ENCODE peak calls at places on chromosomes 4 and X, in seven cellular contexts. One of them, this sample, is unnamed.

GRCh38 chrX:102711872-102712215 is 404 bp upstream of the GPRASP2 start:
- DNase-seq in mucosa of gallbladder: no peak
- DNase-seq in naive thymus-derived CD4-positive, alpha-beta T cell: no peak
- DNase-seq in occipital lobe: no peak
- DNase-seq in astrocyte of the spinal cord: no peak
- DNase-seq in NAMALWA: no peak
- DNase-seq in COLO829: no peak
- DNase-seq in this sample: no peak

GRCh38 chr4:30600246-30600645 is 119.9 kb upstream of the PCDH7 start:
- DNase-seq in occipital lobe: no peak
- DNase-seq in NAMALWA: no peak
- DNase-seq in naive thymus-derived CD4-positive, alpha-beta T cell: no peak
- DNase-seq in COLO829: peak; percentile 63
- DNase-seq in mucosa of gallbladder: no peak
- DNase-seq in astrocyte of the spinal cord: peak; percentile 61
- DNase-seq in this sample: no peak

GRCh38 chrX:17736478-17736855 is 826 bp upstream of the SCML1 start:
- DNase-seq in astrocyte of the spinal cord: no peak
- DNase-seq in occipital lobe: no peak
- DNase-seq in mucosa of gallbladder: no peak
- DNase-seq in naive thymus-derived CD4-positive, alpha-beta T cell: no peak
- DNase-seq in COLO829: no peak
- DNase-seq in NAMALWA: no peak
- DNase-seq in this sample: no peak

GRCh38 chr4:145679520-145679919 is 426 bp upstream of the C4orf51 start:
- DNase-seq in naive thymus-derived CD4-positive, alpha-beta T cell: no peak
- DNase-seq in occipital lobe: no peak
- DNase-seq in mucosa of gallbladder: peak; percentile 14
- DNase-seq in NAMALWA: no peak
- DNase-seq in astrocyte of the spinal cord: peak; percentile 93
- DNase-seq in COLO829: peak; percentile 32
- DNase-seq in this sample: no peak

GRCh38 chrX:40152173-40152705 is 54.5 kb upstream of the BCOR start:
- DNase-seq in naive thymus-derived CD4-positive, alpha-beta T cell: no peak
- DNase-seq in astrocyte of the spinal cord: no peak
- DNase-seq in occipital lobe: peak; percentile 5
- DNase-seq in mucosa of gallbladder: no peak
- DNase-seq in NAMALWA: no peak
- DNase-seq in COLO829: no peak
- DNase-seq in this sample: peak; percentile 36

GRCh38 chrX:56762220-56762619 is 33.2 kb downstream of the NBDY start:
- DNase-seq in mucosa of gallbladder: no peak
- DNase-seq in astrocyte of the spinal cord: no peak
- DNase-seq in naive thymus-derived CD4-positive, alpha-beta T cell: no peak
- DNase-seq in occipital lobe: no peak
- DNase-seq in NAMALWA: no peak
- DNase-seq in COLO829: no peak
- DNase-seq in this sample: no peak

GRCh38 chrX:50941638-50942037 is 31.1 kb downstream of the BMP15 start:
- DNase-seq in naive thymus-derived CD4-positive, alpha-beta T cell: no peak
- DNase-seq in astrocyte of the spinal cord: no peak
- DNase-seq in NAMALWA: peak; percentile 5
- DNase-seq in mucosa of gallbladder: no peak
- DNase-seq in COLO829: no peak
- DNase-seq in occipital lobe: no peak
- DNase-seq in this sample: peak; percentile 4

GRCh38 chr4:40912455-40913055 is 162.8 kb downstream of the NSUN7 start:
- DNase-seq in mucosa of gallbladder: no peak
- DNase-seq in COLO829: no peak
- DNase-seq in naive thymus-derived CD4-positive, alpha-beta T cell: no peak
- DNase-seq in astrocyte of the spinal cord: no peak
- DNase-seq in NAMALWA: no peak
- DNase-seq in occipital lobe: peak; percentile 31
- DNase-seq in this sample: no peak

GRCh38 chr4:98319021-98319420 is 57.8 kb downstream of the RAP1GDS1 start:
- DNase-seq in naive thymus-derived CD4-positive, alpha-beta T cell: no peak
- DNase-seq in occipital lobe: no peak
- DNase-seq in COLO829: no peak
- DNase-seq in mucosa of gallbladder: no peak
- DNase-seq in astrocyte of the spinal cord: no peak
- DNase-seq in NAMALWA: no peak
- DNase-seq in this sample: no peak

GRCh38 chrX:72052415-72053090 is 79.2 kb downstream of the RTL5 start:
- DNase-seq in naive thymus-derived CD4-positive, alpha-beta T cell: no peak
- DNase-seq in astrocyte of the spinal cord: peak; percentile 31
- DNase-seq in mucosa of gallbladder: no peak
- DNase-seq in COLO829: no peak
- DNase-seq in NAMALWA: no peak
- DNase-seq in occipital lobe: no peak
- DNase-seq in this sample: no peak

GRCh38 chr4:159697322-159698283 is 594.7 kb downstream of the RAPGEF2 start:
- DNase-seq in mucosa of gallbladder: no peak
- DNase-seq in COLO829: no peak
- DNase-seq in NAMALWA: no peak
- DNase-seq in naive thymus-derived CD4-positive, alpha-beta T cell: no peak
- DNase-seq in occipital lobe: no peak
- DNase-seq in astrocyte of the spinal cord: no peak
- DNase-seq in this sample: no peak

GRCh38 chrX:39157796-39158195 is 356.5 kb downstream of the MID1IP1 start:
- DNase-seq in NAMALWA: no peak
- DNase-seq in naive thymus-derived CD4-positive, alpha-beta T cell: no peak
- DNase-seq in COLO829: no peak
- DNase-seq in occipital lobe: no peak
- DNase-seq in astrocyte of the spinal cord: peak; percentile 6
- DNase-seq in mucosa of gallbladder: no peak
- DNase-seq in this sample: no peak

GRCh38 chr4:86220137-86220536 is 139.7 kb downstream of the MAPK10 start:
- DNase-seq in NAMALWA: no peak
- DNase-seq in naive thymus-derived CD4-positive, alpha-beta T cell: no peak
- DNase-seq in occipital lobe: no peak
- DNase-seq in astrocyte of the spinal cord: peak; percentile 24
- DNase-seq in mucosa of gallbladder: no peak
- DNase-seq in COLO829: no peak
- DNase-seq in this sample: no peak

GRCh38 chr4:145130788-145131398 is 32.8 kb downstream of the ABCE1 start:
- DNase-seq in occipital lobe: no peak
- DNase-seq in astrocyte of the spinal cord: peak; percentile 89
- DNase-seq in naive thymus-derived CD4-positive, alpha-beta T cell: no peak
- DNase-seq in NAMALWA: peak; percentile 19
- DNase-seq in mucosa of gallbladder: no peak
- DNase-seq in COLO829: no peak
- DNase-seq in this sample: peak; percentile 39

GRCh38 chr4:165027762-165028402 is 3.9 kb upstream of the TRIM60 start:
- DNase-seq in COLO829: peak; percentile 85
- DNase-seq in naive thymus-derived CD4-positive, alpha-beta T cell: no peak
- DNase-seq in occipital lobe: no peak
- DNase-seq in mucosa of gallbladder: no peak
- DNase-seq in astrocyte of the spinal cord: no peak
- DNase-seq in NAMALWA: no peak
- DNase-seq in this sample: no peak

GRCh38 chr4:88960576-88960975 is 96.4 kb downstream of the FAM13A start:
- DNase-seq in astrocyte of the spinal cord: no peak
- DNase-seq in COLO829: no peak
- DNase-seq in mucosa of gallbladder: no peak
- DNase-seq in naive thymus-derived CD4-positive, alpha-beta T cell: no peak
- DNase-seq in NAMALWA: no peak
- DNase-seq in occipital lobe: no peak
- DNase-seq in this sample: peak; percentile 59

GRCh38 chr4:41399191-41399590 is 138.8 kb upstream of the LIMCH1 start:
- DNase-seq in NAMALWA: no peak
- DNase-seq in occipital lobe: no peak
- DNase-seq in naive thymus-derived CD4-positive, alpha-beta T cell: no peak
- DNase-seq in mucosa of gallbladder: no peak
- DNase-seq in astrocyte of the spinal cord: no peak
- DNase-seq in COLO829: no peak
- DNase-seq in this sample: no peak

GRCh38 chr4:6236816-6237390 is 32.7 kb upstream of the WFS1 start:
- DNase-seq in COLO829: no peak
- DNase-seq in NAMALWA: no peak
- DNase-seq in mucosa of gallbladder: no peak
- DNase-seq in occipital lobe: no peak
- DNase-seq in naive thymus-derived CD4-positive, alpha-beta T cell: no peak
- DNase-seq in astrocyte of the spinal cord: no peak
- DNase-seq in this sample: no peak

GRCh38 chrX:153924149-153924861 is 1.8 kb downstream of the ARHGAP4 start:
- DNase-seq in mucosa of gallbladder: no peak
- DNase-seq in occipital lobe: no peak
- DNase-seq in NAMALWA: peak; percentile 62
- DNase-seq in astrocyte of the spinal cord: peak; percentile 23
- DNase-seq in COLO829: peak; percentile 52
- DNase-seq in naive thymus-derived CD4-positive, alpha-beta T cell: no peak
- DNase-seq in this sample: peak; percentile 24

GRCh38 chrX:20461576-20461975 is 194.9 kb upstream of the RPS6KA3 start:
- DNase-seq in occipital lobe: no peak
- DNase-seq in NAMALWA: no peak
- DNase-seq in mucosa of gallbladder: no peak
- DNase-seq in astrocyte of the spinal cord: peak; percentile 47
- DNase-seq in naive thymus-derived CD4-positive, alpha-beta T cell: no peak
- DNase-seq in COLO829: peak; percentile 88
- DNase-seq in this sample: no peak

GRCh38 chr4:21790437-21791029 is 158.0 kb downstream of the KCNIP4 start:
- DNase-seq in COLO829: no peak
- DNase-seq in mucosa of gallbladder: no peak
- DNase-seq in astrocyte of the spinal cord: peak; percentile 68
- DNase-seq in NAMALWA: peak; percentile 46
- DNase-seq in occipital lobe: no peak
- DNase-seq in naive thymus-derived CD4-positive, alpha-beta T cell: no peak
- DNase-seq in this sample: no peak

GRCh38 chr4:8171941-8172924 is 13.6 kb upstream of the ABLIM2 start:
- DNase-seq in occipital lobe: no peak
- DNase-seq in astrocyte of the spinal cord: no peak
- DNase-seq in COLO829: no peak
- DNase-seq in mucosa of gallbladder: no peak
- DNase-seq in NAMALWA: peak; percentile 60
- DNase-seq in naive thymus-derived CD4-positive, alpha-beta T cell: no peak
- DNase-seq in this sample: no peak

GRCh38 chr4:53813991-53814390 is 222.7 kb upstream of the LNX1 start:
- DNase-seq in COLO829: no peak
- DNase-seq in mucosa of gallbladder: no peak
- DNase-seq in astrocyte of the spinal cord: no peak
- DNase-seq in NAMALWA: no peak
- DNase-seq in naive thymus-derived CD4-positive, alpha-beta T cell: no peak
- DNase-seq in occipital lobe: no peak
- DNase-seq in this sample: no peak

GRCh38 chr4:108884596-108884995 is 121.7 kb upstream of the ETNPPL start:
- DNase-seq in mucosa of gallbladder: no peak
- DNase-seq in NAMALWA: no peak
- DNase-seq in astrocyte of the spinal cord: no peak
- DNase-seq in COLO829: no peak
- DNase-seq in occipital lobe: no peak
- DNase-seq in naive thymus-derived CD4-positive, alpha-beta T cell: no peak
- DNase-seq in this sample: no peak

GRCh38 chr4:57078685-57079521 is 31.3 kb downstream of the IGFBP7 start:
- DNase-seq in astrocyte of the spinal cord: peak; percentile 85
- DNase-seq in mucosa of gallbladder: no peak
- DNase-seq in occipital lobe: no peak
- DNase-seq in naive thymus-derived CD4-positive, alpha-beta T cell: no peak
- DNase-seq in NAMALWA: no peak
- DNase-seq in COLO829: no peak
- DNase-seq in this sample: no peak

GRCh38 chr4:5575941-5576340 is 132.4 kb downstream of the EVC2 start:
- DNase-seq in NAMALWA: no peak
- DNase-seq in naive thymus-derived CD4-positive, alpha-beta T cell: no peak
- DNase-seq in mucosa of gallbladder: no peak
- DNase-seq in astrocyte of the spinal cord: no peak
- DNase-seq in COLO829: no peak
- DNase-seq in occipital lobe: no peak
- DNase-seq in this sample: no peak

GRCh38 chr4:89247951-89248350 is 59.6 kb downstream of the GPRIN3 start:
- DNase-seq in naive thymus-derived CD4-positive, alpha-beta T cell: no peak
- DNase-seq in mucosa of gallbladder: no peak
- DNase-seq in NAMALWA: no peak
- DNase-seq in COLO829: no peak
- DNase-seq in astrocyte of the spinal cord: no peak
- DNase-seq in occipital lobe: no peak
- DNase-seq in this sample: no peak

GRCh38 chr4:140497776-140498636 is at the start of gene MGAT4D:
- DNase-seq in astrocyte of the spinal cord: no peak
- DNase-seq in NAMALWA: no peak
- DNase-seq in naive thymus-derived CD4-positive, alpha-beta T cell: no peak
- DNase-seq in COLO829: no peak
- DNase-seq in mucosa of gallbladder: no peak
- DNase-seq in occipital lobe: no peak
- DNase-seq in this sample: no peak

GRCh38 chr4:116400480-116400879 is 684.9 kb downstream of the TRAM1L1 start:
- DNase-seq in occipital lobe: no peak
- DNase-seq in mucosa of gallbladder: no peak
- DNase-seq in astrocyte of the spinal cord: peak; percentile 12
- DNase-seq in naive thymus-derived CD4-positive, alpha-beta T cell: no peak
- DNase-seq in COLO829: no peak
- DNase-seq in NAMALWA: no peak
- DNase-seq in this sample: no peak

GRCh38 chr4:30182786-30183185 is 537.4 kb upstream of the PCDH7 start:
- DNase-seq in astrocyte of the spinal cord: no peak
- DNase-seq in occipital lobe: no peak
- DNase-seq in naive thymus-derived CD4-positive, alpha-beta T cell: no peak
- DNase-seq in NAMALWA: no peak
- DNase-seq in mucosa of gallbladder: no peak
- DNase-seq in COLO829: no peak
- DNase-seq in this sample: no peak

GRCh38 chrX:39688576-39689373 is 409.0 kb downstream of the BCOR start:
- DNase-seq in astrocyte of the spinal cord: peak; percentile 23
- DNase-seq in COLO829: no peak
- DNase-seq in mucosa of gallbladder: peak; percentile 39
- DNase-seq in occipital lobe: peak; percentile 39
- DNase-seq in NAMALWA: no peak
- DNase-seq in naive thymus-derived CD4-positive, alpha-beta T cell: peak; percentile 33
- DNase-seq in this sample: peak; percentile 29

GRCh38 chrX:63349307-63349706 is 1.8 kb downstream of the SPIN4 start:
- DNase-seq in naive thymus-derived CD4-positive, alpha-beta T cell: no peak
- DNase-seq in astrocyte of the spinal cord: no peak
- DNase-seq in occipital lobe: no peak
- DNase-seq in NAMALWA: peak; percentile 33
- DNase-seq in COLO829: no peak
- DNase-seq in mucosa of gallbladder: no peak
- DNase-seq in this sample: peak; percentile 7

GRCh38 chr4:76373919-76374552 is 46.9 kb downstream of the CCDC158 start:
- DNase-seq in COLO829: no peak
- DNase-seq in NAMALWA: no peak
- DNase-seq in astrocyte of the spinal cord: peak; percentile 17
- DNase-seq in naive thymus-derived CD4-positive, alpha-beta T cell: no peak
- DNase-seq in mucosa of gallbladder: no peak
- DNase-seq in occipital lobe: no peak
- DNase-seq in this sample: no peak

GRCh38 chr4:127124919-127125318 is 507.8 kb upstream of the INTU start:
- DNase-seq in occipital lobe: no peak
- DNase-seq in COLO829: no peak
- DNase-seq in astrocyte of the spinal cord: peak; percentile 36
- DNase-seq in NAMALWA: no peak
- DNase-seq in naive thymus-derived CD4-positive, alpha-beta T cell: no peak
- DNase-seq in mucosa of gallbladder: no peak
- DNase-seq in this sample: no peak

GRCh38 chr4:111400736-111401135 is 744.5 kb upstream of the FAM241A start:
- DNase-seq in NAMALWA: no peak
- DNase-seq in astrocyte of the spinal cord: peak; percentile 76
- DNase-seq in COLO829: peak; percentile 68
- DNase-seq in occipital lobe: peak; percentile 51
- DNase-seq in mucosa of gallbladder: no peak
- DNase-seq in naive thymus-derived CD4-positive, alpha-beta T cell: no peak
- DNase-seq in this sample: no peak

GRCh38 chrX:103845165-103845653 is 13.2 kb upstream of the RAB9B start:
- DNase-seq in mucosa of gallbladder: peak; percentile 68
- DNase-seq in COLO829: peak; percentile 61
- DNase-seq in naive thymus-derived CD4-positive, alpha-beta T cell: peak; percentile 29
- DNase-seq in occipital lobe: peak; percentile 4
- DNase-seq in NAMALWA: peak; percentile 59
- DNase-seq in astrocyte of the spinal cord: peak; percentile 81
- DNase-seq in this sample: peak; percentile 26

GRCh38 chr4:1614854-1615595 is 69.1 kb downstream of the FAM53A start:
- DNase-seq in mucosa of gallbladder: no peak
- DNase-seq in occipital lobe: no peak
- DNase-seq in astrocyte of the spinal cord: no peak
- DNase-seq in naive thymus-derived CD4-positive, alpha-beta T cell: no peak
- DNase-seq in COLO829: no peak
- DNase-seq in NAMALWA: no peak
- DNase-seq in this sample: peak; percentile 24

GRCh38 chrX:107710617-107711391 is 64.8 kb downstream of the TSC22D3 start:
- DNase-seq in astrocyte of the spinal cord: peak; percentile 94
- DNase-seq in occipital lobe: peak; percentile 7
- DNase-seq in COLO829: peak; percentile 57
- DNase-seq in NAMALWA: peak; percentile 91
- DNase-seq in mucosa of gallbladder: peak; percentile 66
- DNase-seq in naive thymus-derived CD4-positive, alpha-beta T cell: peak; percentile 34
- DNase-seq in this sample: peak; percentile 83

This sample was measured in CD4-positive, CD25-positive, alpha-beta regulatory T cell.